ENCODE peak calls at places on chromosomes 7 and 10, in four cellular contexts. X is fibroblast of the aortic adventitia; P is CD4-positive, alpha-beta T cell; F is IMR-90. N is an unnamed sample.

GRCh38 chr10:683448-684071 is 5.9 kb downstream of the DIP2C start:
- DNase-seq in X (peak; percentile 86), P (no peak), F (peak; percentile 99), N (peak; percentile 30)

GRCh38 chr7:2260820-2261219 is 18.8 kb downstream of the NUDT1 start:
- DNase-seq in X (no peak), P (no peak), F (peak; percentile 25), N (no peak)

GRCh38 chr7:150379590-150380379 is 655 bp downstream of the ZNF775 start:
- DNase-seq in X (no peak), F (no peak), P (no peak), N (no peak)

GRCh38 chr7:28554791-28555471 is 142.6 kb downstream of the CREB5 start:
- DNase-seq in F (no peak), X (no peak), P (no peak), N (no peak)

GRCh38 chr10:79241990-79242619 is 105.2 kb upstream of the PPIF start:
- DNase-seq in F (peak; percentile 67), P (peak; percentile 41), X (peak; percentile 31), N (no peak)

GRCh38 chr10:119337223-119337622 is 129.9 kb downstream of the GRK5 start:
- DNase-seq in F (no peak), P (no peak), X (no peak), N (no peak)

GRCh38 chr10:48309711-48310226 is 3.3 kb downstream of the MAPK8 start:
- DNase-seq in F (peak; percentile 64), P (no peak), X (peak; percentile 43), N (no peak)

GRCh38 chr10:124226271-124226911 is 133.0 kb upstream of the CHST15 start:
- DNase-seq in X (no peak), P (no peak), F (no peak), N (no peak)

GRCh38 chr7:145692237-145692950 is 424.2 kb upstream of the CNTNAP2 start:
- DNase-seq in P (no peak), X (no peak), F (peak; percentile 1), N (no peak)

GRCh38 chr7:29748286-29749099 is 57.8 kb upstream of the WIPF3 start:
- DNase-seq in X (peak; percentile 72), F (peak; percentile 45), P (no peak), N (no peak)

GRCh38 chr10:62733654-62734293 is 70.7 kb upstream of the ADO start:
- DNase-seq in F (no peak), P (no peak), X (no peak), N (no peak)

GRCh38 chr10:4066581-4067403 is 281.8 kb upstream of the KLF6 start:
- DNase-seq in X (no peak), F (no peak), P (no peak), N (no peak)

GRCh38 chr7:93601363-93601762 is 26.8 kb upstream of the CALCR start:
- DNase-seq in F (no peak), X (no peak), P (no peak), N (no peak)

GRCh38 chr7:77797734-77798393 is 370 bp downstream of the TMEM60 start:
- DNase-seq in F (peak; percentile 34), X (no peak), P (no peak), N (no peak)

GRCh38 chr10:3068968-3069737 is 1.8 kb downstream of the PFKP start:
- DNase-seq in F (peak; percentile 27), X (no peak), P (peak; percentile 39), N (no peak)

GRCh38 chr10:123150229-123150985 is 2.5 kb downstream of the HMX2 start:
- DNase-seq in X (no peak), P (no peak), F (no peak), N (no peak)

GRCh38 chr10:30059209-30060107 is at the start of gene JCAD:
- DNase-seq in F (no peak), X (no peak), P (peak; percentile 52), N (no peak)

GRCh38 chr10:63563623-63564022 is 42.4 kb downstream of the REEP3 start:
- DNase-seq in P (no peak), X (no peak), F (no peak), N (no peak)

GRCh38 chr10:20017961-20018360 is 201.7 kb downstream of the PLXDC2 start:
- DNase-seq in X (no peak), F (peak; percentile 47), P (no peak), N (no peak)

GRCh38 chr7:19213746-19214145 is 68.5 kb upstream of the FERD3L start:
- DNase-seq in P (no peak), X (no peak), F (no peak), N (no peak)

GRCh38 chr7:5282464-5283316 is at the start of gene SLC29A4:
- DNase-seq in F (no peak), X (peak; percentile 27), P (no peak), N (peak; percentile 2)

GRCh38 chr7:19920705-19921104 is 147.3 kb upstream of the TMEM196 start:
- DNase-seq in P (no peak), F (no peak), X (no peak), N (no peak)

GRCh38 chr10:35211390-35211789 is 84.7 kb downstream of the CREM start:
- DNase-seq in X (no peak), F (no peak), P (no peak), N (no peak)

GRCh38 chr10:80070068-80070467 is 8.4 kb upstream of the TMEM254 start:
- DNase-seq in P (no peak), F (no peak), X (no peak), N (no peak)

DNA sequence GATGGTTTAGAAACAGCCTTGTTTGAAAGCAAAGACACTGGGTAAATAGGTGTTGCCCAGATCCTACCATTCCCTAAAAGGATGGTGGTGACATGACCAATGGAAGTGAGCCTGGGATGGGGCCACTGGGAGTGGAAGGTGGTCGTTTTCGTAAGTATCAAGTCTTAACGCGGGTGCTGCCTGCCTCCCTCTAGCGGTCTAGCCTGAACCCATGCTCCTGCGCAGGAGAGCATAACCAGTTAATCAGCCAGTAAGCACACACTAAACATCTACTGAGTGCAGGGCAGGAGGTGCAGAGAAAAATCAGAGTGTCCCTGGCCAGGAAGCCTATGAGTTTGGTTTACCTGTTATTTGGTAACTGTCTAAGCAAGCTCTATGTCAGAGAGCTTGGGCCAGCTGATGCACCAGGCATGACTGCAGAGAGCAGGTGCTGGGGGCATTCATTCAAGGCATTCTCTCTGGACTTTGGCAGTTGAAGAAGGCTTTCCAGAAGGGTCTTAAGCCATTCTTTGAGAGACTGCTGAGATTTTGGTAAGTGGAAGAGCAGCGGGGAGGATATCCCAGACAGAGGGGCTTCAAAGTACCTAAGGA is 930 bp downstream of the GARIN1A start:
- DNase-seq in F (peak; percentile 24), X (peak; percentile 13), P (no peak), N (no peak)
- TF ChIP-seq CTCF in F (peak; percentile 39), X (peak; percentile 57), P (no peak), N (peak; percentile 60)

GRCh38 chr7:49781996-49782395 is 8.6 kb downstream of the VWC2 start:
- DNase-seq in X (no peak), P (no peak), F (no peak), N (no peak)
- TF ChIP-seq CTCF in X (no peak), P (no peak), F (no peak), N (no peak)

DNA sequence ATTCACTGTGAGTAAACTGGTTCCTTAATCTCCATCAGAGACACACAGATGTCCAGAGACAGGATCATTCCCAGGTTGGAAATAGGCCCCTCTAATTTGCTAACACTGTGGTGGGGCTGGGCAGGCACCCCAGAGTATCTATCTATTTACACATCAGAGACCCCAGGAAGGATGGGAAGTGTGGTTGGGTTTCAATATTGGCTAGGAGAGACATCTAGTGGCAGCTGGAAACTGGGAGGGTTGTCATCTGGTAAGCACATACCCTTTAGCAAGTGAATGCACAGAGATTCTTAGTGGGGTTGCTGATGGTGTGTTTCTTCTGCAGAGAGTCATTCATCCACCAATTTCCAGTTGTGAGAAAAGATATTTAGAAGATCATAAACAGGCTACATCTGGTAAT is 36.0 kb upstream of the NRG3 start:
- DNase-seq in X (no peak), P (no peak), F (no peak), N (no peak)
- TF ChIP-seq CTCF in X (no peak), P (no peak), F (no peak), N (no peak)

GRCh38 chr10:46035923-46036849 is 5.8 kb upstream of the NCOA4 start:
- DNase-seq in F (no peak), P (no peak), X (no peak), N (no peak)
- TF ChIP-seq CTCF in F (no peak), P (no peak), X (no peak), N (no peak)

GRCh38 chr10:111999915-112000302 is 183.7 kb downstream of the GPAM start:
- DNase-seq in P (no peak), F (no peak), X (no peak), N (no peak)
- TF ChIP-seq CTCF in P (no peak), F (no peak), X (no peak), N (no peak)

GRCh38 chr7:3592438-3593134 is 291.5 kb downstream of the SDK1 start:
- DNase-seq in P (no peak), X (no peak), F (peak; percentile 5), N (no peak)
- TF ChIP-seq CTCF in P (no peak), X (no peak), F (no peak), N (no peak)

DNA sequence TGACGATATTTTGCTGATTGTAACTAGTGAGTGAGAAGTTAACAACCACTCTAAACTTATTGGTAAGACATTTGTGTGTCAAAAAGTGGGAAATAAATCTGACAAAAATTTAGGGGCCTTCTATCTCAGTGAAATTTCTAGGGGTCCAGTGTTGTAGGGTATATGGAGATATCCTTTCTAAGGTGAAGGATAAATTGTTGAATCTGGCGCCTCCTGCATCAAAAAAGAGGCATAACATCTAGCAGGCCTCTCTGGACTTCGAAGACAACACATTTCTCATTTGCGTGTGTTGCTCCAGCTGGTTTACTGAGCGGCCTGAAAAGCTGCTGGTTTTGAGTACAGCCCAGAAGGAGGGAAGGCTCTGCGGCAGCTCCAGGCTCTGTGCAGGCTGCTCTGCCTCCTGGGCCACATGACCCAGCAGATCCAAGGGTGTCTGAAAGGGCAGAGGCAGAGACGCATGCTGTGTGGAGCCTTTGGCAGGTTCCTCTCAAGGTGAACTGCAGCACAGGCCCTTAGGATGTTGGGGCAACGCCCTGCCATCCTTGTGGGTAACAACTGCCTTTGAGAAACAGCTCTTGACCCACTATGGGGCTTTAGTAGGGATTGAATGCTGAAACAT is 72.4 kb downstream of the LMBR1 start:
- DNase-seq in X (no peak), F (no peak), P (no peak), N (no peak)
- TF ChIP-seq CTCF in X (no peak), F (peak; percentile 27), P (no peak), N (no peak)

DNA sequence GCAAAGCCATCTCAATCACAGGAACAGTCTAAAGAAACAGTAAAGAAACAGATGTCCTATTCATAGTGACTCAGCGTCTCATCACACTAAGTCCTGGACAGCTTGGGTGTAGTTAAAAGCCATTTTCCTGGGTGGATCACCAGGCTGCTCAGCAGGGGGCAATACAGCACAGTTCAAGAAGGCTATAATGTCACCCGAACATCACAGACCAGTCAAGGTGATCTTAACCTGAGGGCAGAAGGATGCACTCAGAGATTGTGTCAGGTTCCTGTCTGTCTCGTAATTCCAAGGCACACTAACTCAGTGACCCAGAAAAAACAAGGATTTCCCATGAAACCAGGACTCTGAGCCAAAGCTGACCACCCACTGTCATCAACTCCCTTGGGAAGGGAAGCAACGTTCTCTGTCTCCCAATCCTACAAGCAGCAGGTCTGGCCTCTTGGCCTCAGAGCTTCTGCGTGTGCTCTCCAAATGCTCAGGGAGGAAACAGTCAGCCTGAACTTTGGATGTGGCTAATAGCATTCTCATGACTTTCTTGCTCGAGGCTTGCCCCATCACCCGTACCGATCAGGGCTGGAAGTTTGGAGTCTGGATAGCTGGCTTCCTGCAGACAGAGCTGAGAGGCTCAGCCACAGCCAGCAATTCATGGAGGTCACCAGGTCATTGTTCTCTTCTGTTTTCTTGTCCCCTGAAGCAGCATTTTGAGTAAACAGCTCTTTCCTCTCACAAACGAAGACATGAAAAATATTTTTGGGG is 90.4 kb upstream of the FAM171A1 start:
- DNase-seq in P (no peak), X (peak; percentile 67), F (peak; percentile 27), N (peak; percentile 75)
- TF ChIP-seq CTCF in P (no peak), X (peak; percentile 38), F (peak; percentile 38), N (peak; percentile 53)

N was measured in AG09319.